ENCODE peak calls at places on chromosome 11, in nine cellular contexts. R is body of pancreas; Y is fibroblast of mammary gland; X is lower lobe of right lung; C is fibroblast of lung; W is GM13977; Z is CD8-positive, alpha-beta T cell; L is ascending aorta; D is cardiac fibroblast. E is an unnamed sample.

GRCh38 chr11:86278226-86278625 is 23.8 kb upstream of the HIKESHI start:
- DNase-seq in R (no peak), Z (no peak), W (no peak), D (no peak), C (no peak), L (no peak), Y (no peak), X (no peak), E (no peak)

GRCh38 chr11:102079625-102080024 is 30.6 kb upstream of the YAP1 start:
- DNase-seq in X (no peak), Y (no peak), Z (no peak), R (no peak), W (no peak), L (no peak), D (no peak), C (no peak), E (no peak)

GRCh38 chr11:15346907-15347306 is 232.2 kb downstream of the INSC start:
- DNase-seq in Y (peak), D (no peak), Z (no peak), C (no peak), X (no peak), W (no peak), R (no peak), L (no peak), E (no peak)

GRCh38 chr11:10746871-10747270 is 4.2 kb upstream of the CTR9 start:
- DNase-seq in C (no peak), X (no peak), Z (no peak), L (no peak), Y (no peak), W (no peak), R (no peak), D (no peak), E (no peak)

GRCh38 chr11:117583063-117583801 is 213.8 kb downstream of the DSCAML1 start:
- DNase-seq in R (no peak), X (no peak), D (no peak), C (peak), Y (no peak), W (no peak), L (no peak), Z (no peak), E (no peak)

GRCh38 chr11:70060611-70061293 is 17.4 kb upstream of the ANO1 start:
- DNase-seq in R (no peak), W (no peak), Z (no peak), X (no peak), C (no peak), D (no peak), L (no peak), Y (no peak), E (no peak)

GRCh38 chr11:10308208-10308954 is 3.5 kb downstream of the ADM start:
- DNase-seq in X (no peak), R (no peak), Z (no peak), C (no peak), W (no peak), Y (no peak), D (no peak), L (no peak), E (peak)

GRCh38 chr11:44634401-44635281 is 69.2 kb downstream of the CD82 start:
- DNase-seq in L (no peak), Z (peak), C (peak), Y (peak), X (no peak), R (peak), W (no peak), D (peak), E (peak)

GRCh38 chr11:71421392-71421950 is 26.7 kb downstream of the DHCR7 start:
- DNase-seq in Z (no peak), X (no peak), C (no peak), Y (no peak), W (no peak), R (no peak), D (no peak), L (no peak), E (no peak)

GRCh38 chr11:80214413-80214812 is 773.6 kb upstream of the TENM4 start:
- DNase-seq in Z (no peak), D (no peak), L (no peak), R (no peak), X (no peak), W (no peak), C (no peak), Y (no peak), E (no peak)

GRCh38 chr11:70087446-70088167 is 9.5 kb downstream of the ANO1 start:
- DNase-seq in D (no peak), Z (no peak), L (no peak), C (no peak), Y (no peak), X (no peak), W (no peak), R (no peak), E (no peak)

GRCh38 chr11:69962152-69962551 is 116.0 kb upstream of the ANO1 start:
- DNase-seq in C (peak), L (no peak), X (no peak), W (no peak), D (peak), R (no peak), Y (peak), Z (no peak), E (peak)

GRCh38 chr11:100910808-100911207 is 218.8 kb downstream of the PGR start:
- DNase-seq in D (no peak), R (no peak), W (peak), X (no peak), Z (no peak), L (no peak), C (no peak), Y (no peak), E (no peak)

GRCh38 chr11:73980001-73980960 is 2.4 kb downstream of the UCP2 start:
- DNase-seq in X (peak), C (no peak), D (no peak), Z (peak), Y (no peak), R (peak), W (peak), L (peak), E (no peak)

GRCh38 chr11:134738581-134738980 is 326.5 kb upstream of the B3GAT1 start:
- DNase-seq in D (no peak), Y (no peak), R (no peak), C (no peak), X (no peak), L (no peak), Z (no peak), W (no peak), E (no peak)

GRCh38 chr11:37657645-37658044 is 1059.6 kb upstream of the RAG2 start:
- DNase-seq in R (no peak), W (no peak), Y (peak), D (peak), L (no peak), Z (no peak), C (peak), X (no peak), E (peak)

GRCh38 chr11:73143126-73143838 is 1.2 kb upstream of the FCHSD2 start:
- DNase-seq in Z (no peak), R (peak), X (no peak), D (peak), C (peak), L (no peak), W (no peak), Y (no peak), E (no peak)

GRCh38 chr11:28089378-28089777 is 18.6 kb downstream of the KIF18A start:
- DNase-seq in W (no peak), R (no peak), X (no peak), D (peak), Z (no peak), Y (peak), C (peak), L (no peak), E (no peak)

DNA sequence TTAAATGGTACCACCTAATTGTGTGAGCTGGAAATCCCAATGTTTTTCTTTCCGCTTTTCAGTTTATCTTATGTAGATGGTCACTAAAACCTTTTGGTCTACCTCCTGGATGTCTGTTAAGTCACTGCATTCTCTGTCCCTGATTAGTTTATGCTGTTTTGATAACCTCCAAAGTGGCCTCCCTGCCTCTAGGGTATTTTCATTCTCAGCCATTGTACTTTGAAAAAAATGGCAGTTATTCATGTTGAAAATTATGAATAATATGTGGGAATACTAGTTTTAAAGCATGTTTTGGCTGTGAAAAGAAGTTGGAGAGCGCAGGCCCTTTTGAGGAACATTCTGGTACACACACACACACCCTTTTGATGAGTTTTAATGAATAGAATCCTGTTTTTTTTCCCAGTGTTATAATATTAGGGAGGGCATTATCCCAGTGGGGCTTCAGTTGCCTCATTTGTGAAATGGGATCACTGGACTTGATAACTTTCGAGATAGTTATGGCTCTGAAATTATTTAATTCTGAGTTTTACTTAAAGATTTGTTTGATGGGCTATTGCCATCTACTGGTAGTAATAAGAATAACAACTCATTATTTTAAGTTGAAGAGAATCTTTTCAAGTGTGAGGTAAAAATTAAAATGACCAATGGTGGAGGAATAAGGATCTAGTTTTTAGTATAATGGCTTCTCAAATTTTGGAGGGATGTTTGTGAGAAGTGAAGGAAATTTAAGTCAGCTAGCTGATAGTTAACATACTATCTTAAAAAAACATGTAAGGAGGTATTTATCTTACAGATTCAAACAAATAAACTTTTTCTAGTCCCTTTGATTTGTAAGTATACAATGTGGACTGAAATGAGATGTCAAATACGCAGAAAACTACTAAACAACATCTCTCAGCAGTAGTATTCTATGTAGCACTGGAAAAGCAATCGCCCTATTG is 3.9 kb downstream of the FDX1 start:
- DNase-seq in Z (no peak), L (no peak), W (peak), R (no peak), Y (peak), D (peak), C (peak), X (no peak), E (peak)
- TF ChIP-seq CTCF in Z (peak), L (peak), W (peak), R (peak), Y (peak), D (peak), C (peak), X (peak), E (peak)

DNA sequence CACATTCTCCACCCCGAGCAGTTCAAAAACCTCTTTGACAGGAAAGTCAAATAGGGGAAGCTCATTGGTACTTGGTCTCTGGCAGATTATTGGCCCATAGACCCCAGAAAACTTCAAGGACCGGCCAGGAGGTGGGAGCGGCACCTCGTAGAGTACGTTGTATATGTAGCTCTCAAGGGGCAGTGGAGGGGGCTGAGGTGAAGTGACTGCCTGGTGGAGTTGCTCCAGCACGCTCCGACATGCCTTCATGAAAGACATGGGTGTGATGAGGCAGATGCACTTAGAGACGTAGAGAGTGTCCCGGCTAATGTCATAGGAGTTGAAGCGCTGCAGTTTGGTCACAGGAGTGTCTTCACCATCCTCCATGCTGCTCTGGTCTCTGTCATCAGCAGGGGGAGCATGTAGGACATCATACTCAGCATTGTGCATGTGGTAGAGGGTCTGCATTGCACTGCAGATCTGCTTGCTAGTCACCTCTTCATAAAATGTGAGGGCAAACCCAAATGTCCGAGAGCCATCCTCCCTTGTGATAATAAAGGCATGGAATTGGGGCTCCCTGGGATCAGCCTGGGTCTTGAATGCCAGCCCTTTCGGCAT is 61.3 kb downstream of the DENND5A start:
- DNase-seq in W (no peak), Y (no peak), X (no peak), Z (peak), D (no peak), C (no peak), L (no peak), R (no peak), E (no peak)
- TF ChIP-seq CTCF in W (peak), Y (no peak), X (no peak), Z (no peak), D (no peak), C (peak), L (no peak), R (no peak), E (no peak)

GRCh38 chr11:36088234-36088975 is 144.5 kb downstream of the LDLRAD3 start:
- DNase-seq in R (no peak), Z (no peak), Y (peak), L (no peak), D (peak), X (no peak), W (no peak), C (peak), E (peak)

GRCh38 chr11:36089920-36090319 is 146.1 kb downstream of the LDLRAD3 start:
- DNase-seq in Z (no peak), L (no peak), X (no peak), C (no peak), D (no peak), Y (no peak), R (no peak), W (no peak), E (no peak)

GRCh38 chr11:36091256-36091811 is 147.5 kb downstream of the LDLRAD3 start:
- DNase-seq in L (no peak), Z (no peak), C (peak), W (no peak), D (peak), Y (no peak), X (no peak), R (no peak), E (peak)

GRCh38 chr11:36092314-36093030 is 148.6 kb downstream of the LDLRAD3 start:
- DNase-seq in R (no peak), L (no peak), D (no peak), Z (no peak), X (no peak), C (no peak), Y (no peak), W (no peak), E (no peak)

DNA sequence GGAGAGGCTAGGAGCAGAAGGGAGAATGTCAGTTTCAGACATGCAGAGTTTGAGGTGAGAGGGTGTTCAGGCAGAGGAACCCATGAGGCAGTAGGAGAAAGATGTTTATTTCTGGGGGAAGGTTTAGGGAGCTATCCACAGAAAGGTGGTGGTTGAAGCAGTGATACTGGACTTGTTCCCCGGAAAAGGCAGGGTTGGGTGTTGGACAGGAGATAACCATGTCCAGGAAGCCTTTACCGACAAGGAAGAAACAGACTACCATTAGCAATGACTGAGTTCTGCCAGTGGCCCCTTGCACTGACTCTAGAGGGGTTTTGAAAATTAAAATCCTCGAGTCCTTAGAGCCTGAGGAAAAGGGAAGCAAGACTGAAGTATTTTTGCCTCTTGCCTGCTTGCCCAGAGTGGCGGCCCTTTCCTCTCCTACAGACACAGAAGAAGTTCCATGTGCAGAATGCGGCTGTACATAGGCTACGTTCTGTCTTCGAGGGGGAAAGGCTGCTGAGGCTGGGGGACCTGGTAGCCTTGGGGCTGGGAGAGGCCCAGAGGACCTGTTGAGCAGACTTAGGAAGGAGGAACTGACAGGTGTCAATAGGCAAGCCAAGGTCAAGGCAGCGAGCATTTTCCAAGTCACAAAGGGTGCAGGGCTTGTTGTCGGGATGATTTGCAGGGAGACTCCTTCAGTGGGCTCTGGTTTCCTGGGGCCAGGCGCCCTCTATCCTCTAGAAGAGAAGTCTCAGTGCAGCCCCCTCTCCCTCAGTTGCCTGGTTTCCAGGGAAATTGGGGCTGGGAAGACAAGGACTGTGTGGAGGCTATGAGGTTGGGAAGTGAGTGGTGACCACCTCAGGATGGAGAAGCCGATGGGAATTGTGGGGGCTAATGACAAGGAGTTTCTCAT is 146.7 kb downstream of the LDLRAD3 start:
- DNase-seq in L (no peak), X (no peak), Y (no peak), W (no peak), R (no peak), C (no peak), Z (no peak), D (no peak), E (no peak)
- TF ChIP-seq CTCF in L (no peak), X (no peak), Y (no peak), W (no peak), R (no peak), C (no peak), Z (no peak), D (no peak), E (peak)

DNA sequence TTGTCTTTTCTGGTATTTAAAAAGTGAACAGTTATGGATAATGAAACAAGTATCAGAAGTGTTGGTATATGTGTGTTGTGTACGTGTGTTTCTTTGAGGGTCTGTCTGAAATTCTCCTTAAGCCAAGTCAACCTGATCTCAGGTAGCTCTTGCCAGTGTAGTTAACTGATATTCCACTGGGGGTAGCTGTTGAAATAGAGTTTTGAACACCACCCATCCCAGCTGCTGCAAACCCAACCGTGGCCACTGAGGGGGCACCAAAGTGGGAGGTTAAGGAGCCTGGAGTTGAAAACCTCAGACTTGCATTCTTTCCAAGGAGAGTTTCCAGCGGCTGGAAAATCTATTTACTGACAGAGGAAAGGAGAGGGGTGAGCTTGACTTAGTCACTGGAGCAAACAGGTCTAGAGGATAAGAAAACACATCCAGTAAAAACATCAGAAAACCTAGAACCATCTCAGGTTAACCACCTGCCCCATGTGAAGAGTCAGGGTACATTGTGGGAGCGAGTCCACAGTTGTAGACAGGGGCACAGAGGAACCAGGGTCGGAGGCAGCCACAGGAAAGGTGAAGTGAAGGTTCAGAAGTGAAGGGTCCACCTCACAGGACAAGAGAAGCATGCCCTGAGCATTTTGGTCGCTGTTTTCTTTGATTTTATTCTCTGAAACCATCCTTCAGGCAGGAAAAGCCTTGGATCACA is 8.8 kb upstream of the CUL5 start:
- DNase-seq in Z (peak), W (peak), D (peak), L (no peak), X (no peak), R (no peak), C (peak), Y (peak), E (peak)
- TF ChIP-seq CTCF in Z (peak), W (peak), D (peak), L (no peak), X (peak), R (peak), C (peak), Y (peak), E (peak)

DNA sequence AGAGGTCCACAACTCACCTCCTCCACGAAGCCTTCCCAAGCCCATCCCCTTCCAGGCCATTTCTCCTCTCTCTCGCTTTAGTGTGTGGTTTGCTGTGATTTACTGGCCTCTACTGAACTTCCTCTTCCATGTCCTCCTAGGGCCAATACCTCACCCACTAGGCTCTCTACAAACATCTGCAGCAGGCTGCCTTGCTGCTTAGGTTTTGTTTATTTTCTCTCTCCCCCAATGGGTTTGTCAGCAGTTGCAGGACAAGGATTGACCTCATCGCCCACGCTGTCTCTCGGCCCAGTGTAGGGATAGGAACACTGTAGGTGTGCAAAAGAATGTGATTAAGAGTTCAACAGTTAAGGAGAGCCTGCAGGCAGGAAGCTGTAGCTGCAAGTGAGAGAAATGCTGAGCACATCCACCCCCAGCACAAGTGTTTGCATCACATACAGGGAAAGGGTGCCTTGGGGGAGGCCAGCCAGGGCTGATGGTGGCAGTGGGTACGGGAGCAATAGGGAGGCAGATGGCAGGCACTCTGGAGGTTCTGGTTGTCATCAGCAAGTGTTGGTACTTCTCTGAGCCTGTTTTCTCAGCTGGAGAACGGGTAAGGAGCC is 1.4 kb downstream of the PC start:
- DNase-seq in D (peak), Z (no peak), C (peak), L (no peak), R (no peak), X (peak), Y (peak), W (peak), E (peak)
- TF ChIP-seq CTCF in D (peak), Z (no peak), C (peak), L (no peak), R (no peak), X (no peak), Y (peak), W (no peak), E (no peak)

E was measured in astrocyte of the spinal cord.